ENCODE peak calls at places on chromosomes 13 and 19, in six cellular contexts. L, I, C, S, E and G are unnamed samples.

GRCh38 chr13:104648291-104648690 is 1582.1 kb upstream of the SLC10A2 start:
- DNase-seq in L (no peak), I (no peak), C (no peak), S (no peak), E (peak), G (no peak)

GRCh38 chr19:41405776-41406175 is 8.2 kb downstream of the BCKDHA start:
- DNase-seq in L (no peak), I (no peak), C (no peak), S (no peak), E (no peak), G (no peak)

GRCh38 chr19:6588508-6589345 is 2.2 kb downstream of the CD70 start:
- DNase-seq in L (no peak), I (no peak), C (no peak), S (no peak), E (no peak), G (no peak)

GRCh38 chr13:30418075-30418715 is 4.1 kb upstream of the UBE2L5 start:
- DNase-seq in L (no peak), I (no peak), C (no peak), S (no peak), E (no peak), G (no peak)

GRCh38 chr13:19062019-19062646 is 119.5 kb downstream of the TUBA3C start:
- DNase-seq in L (no peak), I (no peak), C (no peak), S (no peak), E (no peak), G (no peak)

GRCh38 chr13:96403241-96403640 is 313.3 kb downstream of the HS6ST3 start:
- DNase-seq in L (no peak), I (no peak), C (no peak), S (no peak), E (peak), G (no peak)

GRCh38 chr13:106286811-106287210 is 248.7 kb downstream of the EFNB2 start:
- DNase-seq in L (no peak), I (no peak), C (no peak), S (no peak), E (no peak), G (no peak)

GRCh38 chr19:49712397-49712859 is 21.5 kb downstream of the CPT1C start:
- DNase-seq in L (peak), I (no peak), C (peak), S (peak), E (no peak), G (no peak)

GRCh38 chr19:46913852-46914430 is 53.1 kb downstream of the ARHGAP35 start:
- DNase-seq in L (no peak), I (no peak), C (peak), S (no peak), E (peak), G (no peak)

GRCh38 chr19:42275517-42275916 is 6.5 kb downstream of the CIC start:
- DNase-seq in L (no peak), I (no peak), C (no peak), S (no peak), E (no peak), G (no peak)

GRCh38 chr19:54114340-54114826 is 1.1 kb downstream of the TFPT start:
- DNase-seq in L (peak), I (no peak), C (peak), S (peak), E (no peak), G (no peak)

GRCh38 chr19:54464044-54464623 is 556 bp upstream of the LENG9 start:
- DNase-seq in L (peak), I (peak), C (peak), S (peak), E (no peak), G (no peak)

GRCh38 chr13:38657191-38657590 is 29.7 kb upstream of the FREM2 start:
- DNase-seq in L (no peak), I (no peak), C (no peak), S (no peak), E (no peak), G (no peak)

GRCh38 chr13:76769238-76769859 is 116.9 kb downstream of the KCTD12 start:
- DNase-seq in L (no peak), I (no peak), C (no peak), S (no peak), E (no peak), G (no peak)

GRCh38 chr13:38636756-38637155 is 50.1 kb upstream of the FREM2 start:
- DNase-seq in L (no peak), I (no peak), C (no peak), S (peak), E (no peak), G (no peak)